ENCODE peak calls at places on chromosome 1, in four cellular contexts. J is NCI-H345, K is NCI-H1436 treated with DMSO at 0.1 percent for 48 hours, Z is neural crest cell. T is an unnamed sample.

GRCh38 chr1:21956720-21957552 is 19.8 kb upstream of the HSPG2 start:
- DNase-seq in J (no peak), K (no peak), Z (no peak), T (no peak)

GRCh38 chr1:198929961-198930599 is 291.2 kb downstream of the PTPRC start:
- DNase-seq in J (no peak), K (peak; percentile 30), Z (no peak), T (no peak)

GRCh38 chr1:198655464-198656121 is 16.8 kb downstream of the PTPRC start:
- DNase-seq in J (no peak), K (no peak), Z (no peak), T (no peak)

GRCh38 chr1:9422921-9423505 is 116.3 kb upstream of the SLC25A33 start:
- DNase-seq in J (no peak), K (no peak), Z (no peak), T (no peak)

GRCh38 chr1:185035258-185035657 is 10.1 kb upstream of the RNF2 start:
- DNase-seq in J (no peak), K (no peak), Z (no peak), T (no peak)

GRCh38 chr1:230797376-230798186 is 50.4 kb downstream of the CAPN9 start:
- DNase-seq in J (peak; percentile 35), K (no peak), Z (peak; percentile 53), T (no peak)

GRCh38 chr1:32743380-32744062 is 41.0 kb upstream of the SYNC start:
- DNase-seq in J (no peak), K (no peak), Z (no peak), T (no peak)

GRCh38 chr1:228735871-228736586 is 750 bp downstream of the RHOU start:
- DNase-seq in J (peak; percentile 32), K (no peak), Z (peak; percentile 29), T (no peak)

GRCh38 chr1:180881806-180882509 is 30.7 kb upstream of the KIAA1614 start:
- DNase-seq in J (peak; percentile 39), K (no peak), Z (no peak), T (no peak)

GRCh38 chr1:20259646-20260045 is 31.0 kb upstream of the VWA5B1 start:
- DNase-seq in J (no peak), K (no peak), Z (no peak), T (no peak)

GRCh38 chr1:229556551-229556950 is 2.0 kb downstream of the ABCB10 start:
- DNase-seq in J (no peak), K (no peak), Z (no peak), T (no peak)

GRCh38 chr1:230400007-230400344 is 26.2 kb downstream of the PGBD5 start:
- DNase-seq in J (no peak), K (no peak), Z (no peak), T (no peak)

GRCh38 chr1:23019851-23020625 is 770 bp downstream of the KDM1A start:
- DNase-seq in J (peak; percentile 37), K (no peak), Z (peak; percentile 44), T (no peak)

GRCh38 chr1:71093938-71094337 is 13.1 kb upstream of the ZRANB2 start:
- DNase-seq in J (peak; percentile 10), K (no peak), Z (no peak), T (no peak)